ENCODE peak calls at places on chromosomes 12 and 14, in four cellular contexts. L, B, K and H are unnamed samples.

GRCh38 chr12:3630621-3631271 is 122.2 kb downstream of the CRACR2A start:
- DNase-seq in L (no peak), K (no peak), B (no peak), H (no peak)

GRCh38 chr12:105935106-105935505 is 203.6 kb downstream of the NUAK1 start:
- DNase-seq in B (no peak), K (no peak), L (no peak), H (no peak)

GRCh38 chr14:96268426-96269358 is 12.7 kb downstream of the BDKRB1 start:
- DNase-seq in B (no peak), K (no peak), L (no peak), H (no peak)

GRCh38 chr14:94176808-94177207 is 2.7 kb downstream of the PPP4R4 start:
- DNase-seq in K (no peak), B (no peak), L (no peak), H (no peak)

GRCh38 chr12:121214855-121215745 is 5.2 kb downstream of the P2RX4 start:
- DNase-seq in B (no peak), K (peak), L (peak), H (no peak)

GRCh38 chr12:131346578-131347344 is 364.1 kb upstream of the SFSWAP start:
- DNase-seq in L (no peak), B (no peak), K (no peak), H (no peak)

GRCh38 chr12:48084066-48084465 is 21.8 kb downstream of the SENP1 start:
- DNase-seq in K (peak), B (no peak), L (no peak), H (no peak)

GRCh38 chr12:16939871-16940306 is 333.9 kb upstream of the LMO3 start:
- DNase-seq in B (peak), L (peak), K (peak), H (peak)

GRCh38 chr12:59041241-59042121 is 121.2 kb upstream of the LRIG3 start:
- DNase-seq in L (no peak), B (no peak), K (no peak), H (no peak)

GRCh38 chr14:77122555-77123125 is 19.0 kb downstream of the ZDHHC22 start:
- DNase-seq in L (no peak), B (no peak), K (no peak), H (no peak)

GRCh38 chr12:122858171-122858570 is 22.9 kb downstream of the HIP1R start:
- DNase-seq in K (no peak), B (no peak), L (no peak), H (no peak)

GRCh38 chr14:52951730-52952481 is 1.1 kb upstream of the FERMT2 start:
- DNase-seq in B (no peak), L (peak), K (peak), H (no peak)

DNA sequence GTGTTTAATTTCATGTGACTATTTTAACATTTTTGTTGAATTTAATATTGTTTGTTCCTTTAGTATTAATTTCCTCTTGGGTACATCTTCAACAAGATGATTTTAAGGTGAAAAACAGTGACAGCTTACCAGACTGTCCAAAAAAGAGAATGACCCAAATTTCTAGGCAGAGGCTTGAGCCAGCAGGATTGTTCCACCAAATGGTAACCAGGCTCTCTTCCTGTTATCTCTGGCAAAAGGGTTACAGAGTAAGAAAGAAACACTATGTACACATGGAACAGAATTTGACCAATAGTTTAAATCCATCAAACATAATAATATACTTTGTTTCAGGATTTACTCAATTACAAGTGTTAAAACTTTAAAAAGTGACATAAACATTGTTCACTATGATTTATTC is 39.0 kb downstream of the YAF2 start:
- DNase-seq in K (no peak), L (no peak), B (no peak), H (no peak)
- TF ChIP-seq CBX5 in K (no peak), L (no peak), B (no peak), H (no peak)

GRCh38 chr14:91867316-91867988 is at the start of gene TC2N:
- DNase-seq in B (no peak), K (no peak), L (no peak), H (no peak)
- TF ChIP-seq POLR2A in B (no peak), K (no peak), L (no peak), H (no peak)

DNA sequence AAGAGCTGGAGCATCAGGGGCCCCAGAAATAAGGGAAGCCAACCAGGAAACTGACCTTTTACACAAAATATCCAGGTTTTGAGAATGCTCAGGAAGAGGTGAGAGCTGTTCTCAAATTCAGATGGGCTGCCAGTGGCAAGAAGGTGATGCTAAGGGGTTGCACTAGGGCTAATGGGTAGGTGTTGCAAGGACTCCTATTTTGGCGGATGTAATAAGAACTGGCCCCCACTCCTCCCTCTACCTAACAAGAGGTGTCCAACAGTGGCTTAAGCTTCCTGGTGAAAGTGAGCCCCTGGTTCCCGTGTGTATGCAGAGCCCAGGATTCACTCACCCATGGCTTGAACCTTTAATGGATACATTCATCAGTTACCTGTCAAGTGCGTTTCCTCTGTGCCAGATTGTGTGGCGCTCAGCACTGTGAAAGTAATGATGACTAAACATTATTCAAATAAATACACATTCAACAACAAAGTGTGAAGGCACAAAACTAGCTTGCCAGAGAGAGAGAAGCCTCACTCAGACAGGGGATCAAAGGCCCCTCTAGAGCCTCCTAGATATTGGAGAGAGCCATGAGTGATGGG is 705 bp upstream of the CHGA start:
- DNase-seq in B (no peak), K (no peak), L (no peak), H (no peak)
- TF ChIP-seq CBX5 in B (no peak), K (no peak), L (no peak), H (no peak)

DNA sequence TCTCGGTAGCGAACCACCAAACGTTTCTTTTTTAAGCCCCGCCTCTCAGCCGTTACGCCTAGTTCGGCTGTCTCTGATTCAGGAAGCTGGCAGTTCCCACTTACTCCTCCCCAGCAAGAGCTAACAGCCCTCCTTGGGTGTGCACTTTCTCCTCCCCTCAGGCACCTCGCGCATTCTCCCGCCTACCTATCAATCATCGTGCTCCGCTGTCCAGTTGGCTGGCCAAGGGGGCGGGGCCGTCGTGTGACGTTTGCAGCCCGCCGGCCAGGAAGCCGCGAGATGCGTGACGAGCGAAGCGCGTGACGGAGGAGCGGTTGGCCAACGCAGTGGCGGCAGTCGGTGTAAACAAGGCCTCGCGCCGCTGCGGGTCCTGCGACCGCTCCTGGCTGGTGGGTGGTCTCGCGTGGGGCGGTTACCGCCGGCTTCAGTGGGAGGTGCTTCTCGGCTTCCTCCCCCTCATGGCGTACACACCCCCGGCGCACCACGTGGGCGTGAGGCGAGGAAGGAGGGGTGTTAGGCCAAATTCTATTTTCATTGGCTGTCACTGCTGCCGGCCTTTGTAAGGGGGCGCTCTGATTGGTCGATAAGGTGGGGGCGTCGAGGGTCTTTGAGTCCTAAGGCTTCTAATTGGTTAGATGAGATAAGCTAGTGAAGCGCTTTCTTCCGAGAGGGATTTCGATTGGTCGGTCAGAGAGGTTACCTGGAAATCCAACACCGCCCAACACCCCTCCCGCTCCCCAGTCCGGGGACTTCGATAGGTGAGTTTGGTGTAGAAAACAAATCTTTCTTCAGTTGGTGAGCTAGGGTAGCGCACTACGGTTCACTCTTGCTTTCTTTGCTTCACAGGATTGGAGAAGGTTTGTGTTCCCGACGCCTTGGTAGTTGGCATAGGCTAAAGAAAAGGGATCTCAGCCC is at the start of the genes DCAF11 and NRL:
- DNase-seq in L (peak), K (peak), B (peak), H (peak)
- TF ChIP-seq POLR2A in L (peak), K (no peak), B (peak), H (peak)

GRCh38 chr12:125100551-125101434 is 35.6 kb downstream of the AACS start:
- DNase-seq in K (no peak), L (peak), B (no peak), H (no peak)
- TF ChIP-seq CBX5 in K (no peak), L (no peak), B (no peak), H (no peak)

GRCh38 chr14:23302290-23303225 is at the start of gene PPP1R3E:
- DNase-seq in L (peak), K (peak), B (no peak), H (no peak)
- TF ChIP-seq POLR2A in L (peak), K (peak), B (peak), H (no peak)

GRCh38 chr12:7136676-7137075 is 6.5 kb downstream of the CLSTN3 start:
- DNase-seq in B (no peak), L (no peak), K (no peak), H (no peak)

GRCh38 chr12:7134371-7135166 is 4.4 kb downstream of the CLSTN3 start:
- DNase-seq in L (no peak), B (no peak), K (no peak), H (no peak)

GRCh38 chr12:7139213-7139612 is 9.0 kb downstream of the CLSTN3 start:
- DNase-seq in B (no peak), L (no peak), K (no peak), H (no peak)

GRCh38 chr12:7136071-7136470 is 5.9 kb downstream of the CLSTN3 start:
- DNase-seq in L (no peak), B (no peak), K (no peak), H (no peak)

DNA sequence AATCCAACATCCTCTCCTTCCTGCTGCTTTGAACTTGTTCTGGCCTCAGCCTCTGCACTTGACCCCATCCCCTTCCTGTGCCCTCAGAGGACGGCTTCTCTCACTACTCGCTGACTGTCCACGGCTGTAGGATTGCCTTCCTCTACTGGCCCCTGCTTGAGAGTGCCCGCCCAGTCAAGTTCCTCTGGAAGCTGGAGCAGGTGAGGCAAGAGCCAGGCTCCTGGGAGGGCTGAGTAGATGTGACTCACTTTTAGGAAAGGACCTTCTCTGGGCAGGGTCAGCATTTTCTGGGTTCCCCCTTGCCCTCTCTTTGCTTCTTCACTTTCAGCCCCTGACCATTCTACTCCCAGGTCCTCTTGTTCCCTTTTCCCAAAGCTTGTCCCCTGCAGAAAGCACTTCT is 7.7 kb downstream of the CLSTN3 start:
- DNase-seq in B (no peak), K (no peak), L (no peak), H (no peak)
- TF ChIP-seq CBX5 in B (no peak), K (no peak), L (no peak), H (no peak)

GRCh38 chr14:69358966-69359365 is 39.1 kb downstream of the ERH start:
- DNase-seq in L (no peak), B (no peak), K (no peak), H (no peak)
- TF ChIP-seq POLR2A in L (no peak), B (no peak), K (no peak), H (no peak)

DNA sequence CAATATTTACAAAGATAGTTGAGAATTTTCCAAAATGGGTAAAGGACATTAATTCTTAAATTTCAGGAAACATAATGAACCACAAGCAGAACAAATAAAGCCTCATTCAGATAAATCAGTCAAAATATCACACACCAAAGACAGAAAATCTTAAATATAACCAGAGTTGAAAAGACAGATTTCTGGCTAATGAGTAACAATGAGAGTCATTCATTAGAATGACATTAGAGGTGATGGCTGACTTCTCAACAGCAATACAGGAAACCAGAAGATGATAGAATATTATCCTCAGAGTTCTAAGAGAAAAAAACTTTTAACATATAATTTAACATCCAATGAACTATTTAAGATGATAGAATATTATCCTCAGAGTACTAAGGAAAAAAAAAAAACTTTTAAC is 124.2 kb downstream of the DENND5B start:
- DNase-seq in L (no peak), B (no peak), K (no peak), H (no peak)
- TF ChIP-seq CBX5 in L (no peak), B (no peak), K (no peak), H (no peak)